ENCODE peak calls at places on chromosomes 3 and 15, in five cellular contexts. P is AG08395; M is cardiac muscle cell; T is NCI-H345; S is activated naive CD8-positive, alpha-beta T cell treated with anti-CD3 and anti-CD28 coated beads for 36 hours. C is an unnamed sample.

GRCh38 chr3:58666683-58667082 is at the start of gene FAM3D:
- DNase-seq in T (no peak), S (no peak), M (no peak), P (no peak), C (no peak)

GRCh38 chr15:38844683-38845195 is 280.1 kb upstream of the RASGRP1 start:
- DNase-seq in S (no peak), P (no peak), M (no peak), T (no peak), C (no peak)

GRCh38 chr3:169266351-169266750 is 397.2 kb downstream of the MECOM start:
- DNase-seq in P (no peak), S (no peak), M (no peak), T (no peak), C (no peak)

GRCh38 chr15:88572030-88572333 is 25.5 kb upstream of the DET1 start:
- DNase-seq in M (no peak), S (no peak), P (no peak), T (no peak), C (no peak)

GRCh38 chr3:58419782-58420512 is 13.7 kb downstream of the PDHB start:
- DNase-seq in P (peak), S (no peak), T (no peak), M (no peak), C (no peak)

GRCh38 chr3:14492948-14493881 is 46.9 kb downstream of the GRIP2 start:
- DNase-seq in S (no peak), M (no peak), P (no peak), T (no peak), C (no peak)

GRCh38 chr15:41104234-41104633 is 11.8 kb downstream of the INO80 start:
- DNase-seq in S (no peak), P (no peak), M (no peak), T (no peak), C (no peak)

GRCh38 chr3:11850003-11850402 is 3.3 kb upstream of the TAMM41 start:
- DNase-seq in P (no peak), S (no peak), T (no peak), M (no peak), C (no peak)

GRCh38 chr15:48447657-48448056 is 116.4 kb downstream of the DUT start:
- DNase-seq in P (peak), S (no peak), M (no peak), T (no peak), C (no peak)

GRCh38 chr15:49387471-49387870 is 35.6 kb upstream of the FGF7 start:
- DNase-seq in M (no peak), S (no peak), T (no peak), P (no peak), C (no peak)